ENCODE peak calls at places on chromosome 12, in ten cellular contexts. Q, K, I, A, N, Z, S, D, H and B are unnamed samples.
A peak's percentile ranks its signal among the peaks of the same experiment; 100 is the strongest.

GRCh38 chr12:6322352-6322751 is 11.9 kb downstream of the PLEKHG6 start:
- DNase-seq in H (no peak), A (no peak), Q (no peak), Z (no peak), D (no peak), S (no peak), K (no peak), I (peak; percentile 14), N (no peak), B (no peak)

GRCh38 chr12:117908411-117908810 is 60.4 kb downstream of the KSR2 start:
- DNase-seq in S (no peak), K (no peak), D (no peak), A (no peak), Q (no peak), I (no peak), H (no peak), N (no peak), Z (no peak), B (no peak)

GRCh38 chr12:42299392-42300308 is 26.2 kb downstream of the ZCRB1 start:
- DNase-seq in A (no peak), Z (no peak), D (no peak), S (peak; percentile 58), K (no peak), I (no peak), N (no peak), Q (no peak), H (no peak), B (no peak)

GRCh38 chr12:180445-180844 is 33.5 kb downstream of the SLC6A12 start:
- DNase-seq in S (no peak), N (no peak), Z (no peak), I (peak; percentile 35), D (no peak), A (no peak), Q (peak; percentile 34), H (peak; percentile 75), K (no peak), B (no peak)

GRCh38 chr12:112214064-112214463 is 88.7 kb downstream of the TRAFD1 start:
- DNase-seq in A (no peak), N (no peak), Q (no peak), I (no peak), H (no peak), S (no peak), D (no peak), Z (no peak), K (no peak), B (no peak)

GRCh38 chr12:57592551-57593165 is 1.7 kb downstream of the PIP4K2C start:
- DNase-seq in Q (no peak), H (no peak), S (no peak), I (no peak), Z (no peak), K (no peak), A (no peak), D (no peak), N (no peak), B (no peak)

GRCh38 chr12:120439646-120440247 is 1.8 kb downstream of the COX6A1 start:
- DNase-seq in I (peak; percentile 46), N (peak; percentile 47), Q (peak; percentile 45), H (peak; percentile 66), Z (peak; percentile 76), K (peak; percentile 83), A (no peak), S (peak; percentile 61), D (peak; percentile 57), B (peak; percentile 62)

GRCh38 chr12:112971248-112971647 is 7.1 kb upstream of the OAS2 start:
- DNase-seq in A (no peak), Q (no peak), K (no peak), S (peak; percentile 17), I (no peak), H (no peak), D (no peak), Z (no peak), N (no peak), B (no peak)

GRCh38 chr12:93442411-93443340 is 929 bp upstream of the UBE2N start:
- DNase-seq in N (peak; percentile 55), D (no peak), A (no peak), Q (no peak), I (no peak), S (peak; percentile 16), Z (no peak), K (no peak), H (no peak), B (no peak)

GRCh38 chr12:15756822-15757221 is 32.4 kb downstream of the EPS8 start:
- DNase-seq in I (no peak), K (no peak), H (no peak), Q (no peak), Z (no peak), N (no peak), A (no peak), D (no peak), S (peak; percentile 63), B (no peak)

GRCh38 chr12:123078114-123078465 is 72.8 kb downstream of the PITPNM2 start:
- DNase-seq in A (no peak), K (no peak), I (no peak), H (no peak), D (no peak), Q (no peak), S (no peak), Z (no peak), N (no peak), B (no peak)

GRCh38 chr12:123075092-123075491 is 75.8 kb downstream of the PITPNM2 start:
- DNase-seq in Z (no peak), K (no peak), D (no peak), N (no peak), H (no peak), I (no peak), Q (no peak), A (no peak), S (no peak), B (no peak)

GRCh38 chr12:123075591-123076171 is 75.2 kb downstream of the PITPNM2 start:
- DNase-seq in I (no peak), D (no peak), N (peak; percentile 72), Q (peak; percentile 46), Z (peak; percentile 71), S (no peak), H (peak; percentile 74), K (peak; percentile 52), A (no peak), B (peak; percentile 18)

GRCh38 chr12:123077298-123078113 is 73.4 kb downstream of the PITPNM2 start:
- DNase-seq in I (no peak), N (no peak), Z (no peak), S (no peak), H (no peak), A (no peak), Q (no peak), D (no peak), K (no peak), B (no peak)

DNA sequence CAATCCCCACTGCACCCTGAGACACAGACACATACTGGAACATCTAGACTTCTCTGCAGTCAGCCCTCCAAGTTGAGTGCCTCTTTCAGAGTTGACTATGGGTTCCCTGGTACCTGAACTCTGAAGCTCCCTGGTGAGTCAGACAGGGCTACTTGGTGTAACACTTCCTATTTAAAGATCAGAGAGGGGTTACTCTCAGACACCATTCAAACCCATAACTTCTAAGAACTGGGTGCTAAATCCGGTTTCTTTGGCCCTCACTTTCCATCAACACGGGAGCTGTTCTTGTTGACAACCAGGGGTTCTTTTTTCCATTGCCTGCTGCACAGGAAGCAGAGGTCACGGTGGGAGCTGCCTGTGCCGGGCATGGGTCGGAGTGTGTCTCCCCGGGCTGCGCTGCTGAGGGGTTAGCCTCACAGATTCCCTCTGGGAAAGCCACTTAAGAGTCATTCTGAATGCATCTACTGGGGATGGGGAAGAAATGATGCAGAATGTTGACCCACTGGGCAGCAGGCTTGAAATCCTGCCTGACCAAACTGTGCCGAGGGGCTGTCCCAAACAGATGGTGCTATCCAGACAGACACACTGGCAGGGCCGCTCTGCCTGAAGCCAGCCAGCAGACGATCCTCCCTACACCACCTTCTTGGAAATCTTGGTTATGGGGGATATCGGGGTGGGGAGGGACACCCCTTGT is 74.1 kb downstream of the PITPNM2 start:
- DNase-seq in Q (no peak), S (no peak), D (no peak), A (no peak), I (peak; percentile 34), K (no peak), Z (no peak), H (peak; percentile 46), N (no peak), B (no peak)
- TF ChIP-seq CTCF in Q (no peak), S (no peak), D (no peak), A (no peak), I (no peak), K (no peak), Z (no peak), H (no peak), N (no peak), B (no peak)

GRCh38 chr12:124863409-124864325 is at the start of gene SCARB1:
- DNase-seq in I (peak; percentile 71), K (peak; percentile 98), Z (peak; percentile 84), S (peak; percentile 65), A (no peak), D (peak; percentile 89), N (no peak), Q (peak; percentile 86), H (peak; percentile 92), B (peak; percentile 78)
- TF ChIP-seq CTCF in I (no peak), K (no peak), Z (no peak), S (no peak), A (no peak), D (no peak), N (no peak), Q (no peak), H (no peak), B (peak; percentile 20)

GRCh38 chr12:123384994-123385376 is 1.1 kb downstream of the KMT5A start:
- DNase-seq in K (no peak), I (no peak), S (peak; percentile 68), Z (no peak), D (no peak), Q (no peak), H (no peak), N (peak; percentile 66), A (no peak), B (no peak)
- TF ChIP-seq CTCF in K (no peak), I (no peak), S (peak; percentile 4), Z (no peak), D (no peak), Q (no peak), H (no peak), N (no peak), A (no peak), B (peak; percentile 23)

GRCh38 chr12:105057174-105057573 is 27.1 kb downstream of the ALDH1L2 start:
- DNase-seq in D (no peak), S (peak; percentile 53), H (no peak), Q (no peak), K (no peak), N (no peak), I (no peak), A (no peak), Z (no peak), B (no peak)

GRCh38 chr12:105048315-105048714 is 35.9 kb downstream of the ALDH1L2 start:
- DNase-seq in K (no peak), Q (no peak), Z (no peak), D (no peak), A (no peak), N (no peak), H (no peak), S (no peak), I (no peak), B (no peak)

GRCh38 chr12:105047303-105047702 is 37.0 kb downstream of the ALDH1L2 start:
- DNase-seq in D (no peak), I (no peak), H (no peak), S (peak; percentile 19), Z (no peak), N (no peak), A (no peak), K (no peak), Q (no peak), B (no peak)

GRCh38 chr12:105051981-105052380 is 32.3 kb downstream of the ALDH1L2 start:
- DNase-seq in Q (no peak), H (no peak), D (no peak), N (no peak), Z (no peak), K (no peak), I (no peak), S (no peak), A (no peak), B (no peak)

GRCh38 chr12:105053116-105053572 is 31.1 kb downstream of the ALDH1L2 start:
- DNase-seq in D (peak; percentile 86), S (peak; percentile 87), N (peak; percentile 70), A (peak; percentile 15), Z (peak; percentile 79), I (peak; percentile 65), K (peak; percentile 46), Q (peak; percentile 86), H (peak; percentile 68), B (peak; percentile 73)
- TF ChIP-seq CTCF in D (peak; percentile 89), S (peak; percentile 98), N (peak; percentile 92), A (peak; percentile 84), Z (peak; percentile 75), I (peak; percentile 88), K (peak; percentile 96), Q (peak; percentile 88), H (peak; percentile 98), B (peak; percentile 98)